ENCODE peak calls at places on chromosomes 2 and 18, in nine cellular contexts. J is Peyer's patch; U is C1 segment of cervical spinal cord; H is activated CD8-positive, alpha-beta memory T cell treated with anti-CD3 and anti-CD28 coated beads, Interleukin-2, amount 50 U/mL, for 4 hours; R is dermis microvascular lymphatic vessel endothelial cell; P is neural crest cell; L is right lobe of liver; D is neural progenitor cell; S is stimulated activated CD4-positive, alpha-beta T cell treated with anti-CD3 and anti-CD28 coated beads, Interleukin-12 subunit alpha, Interleukin-12 subunit beta, amount 100 ng/mL, for 48 hours. T is an unnamed sample.

GRCh38 chr2:26735096-26735495 is 29.0 kb upstream of the SLC35F6 start:
- DNase-seq in J (no peak), U (no peak), H (no peak), R (peak; percentile 76), P (no peak), L (no peak), D (no peak), S (no peak), T (no peak)

GRCh38 chr18:59950215-59950944 is 50.6 kb downstream of the PMAIP1 start:
- DNase-seq in J (peak; percentile 34), U (no peak), H (no peak), R (no peak), P (no peak), L (no peak), D (no peak), S (no peak), T (no peak)

GRCh38 chr2:152650768-152651371 is 66.4 kb downstream of the PRPF40A start:
- DNase-seq in J (no peak), U (no peak), H (no peak), R (no peak), P (no peak), L (no peak), D (no peak), S (no peak), T (no peak)

GRCh38 chr2:71940695-71941094 is 207.0 kb downstream of the CYP26B1 start:
- DNase-seq in J (no peak), U (no peak), H (no peak), R (no peak), P (no peak), L (peak; percentile 86), D (no peak), S (no peak), T (no peak)

GRCh38 chr2:158457826-158458616 is 1.3 kb downstream of the PKP4 start:
- DNase-seq in J (peak; percentile 56), U (peak; percentile 60), H (peak; percentile 63), R (peak; percentile 63), P (peak; percentile 56), L (peak; percentile 95), D (peak; percentile 95), S (no peak), T (peak; percentile 36)

GRCh38 chr2:240200230-240201051 is 60.0 kb upstream of the OTOS start:
- DNase-seq in J (no peak), U (no peak), H (no peak), R (no peak), P (no peak), L (peak; percentile 34), D (peak; percentile 46), S (no peak), T (no peak)

GRCh38 chr2:133303150-133303549 is 265.1 kb downstream of the NCKAP5 start:
- DNase-seq in J (no peak), U (no peak), H (no peak), R (no peak), P (no peak), L (no peak), D (no peak), S (no peak), T (no peak)

GRCh38 chr2:177474904-177475474 is 82.4 kb downstream of the AGPS start:
- DNase-seq in J (no peak), U (no peak), H (no peak), R (no peak), P (no peak), L (no peak), D (no peak), S (no peak), T (no peak)

GRCh38 chr2:19022334-19022733 is 336.1 kb downstream of the OSR1 start:
- DNase-seq in J (no peak), U (no peak), H (no peak), R (no peak), P (no peak), L (no peak), D (no peak), S (no peak), T (no peak)

GRCh38 chr18:68467966-68468365 is 246.9 kb downstream of the TMX3 start:
- DNase-seq in J (no peak), U (no peak), H (no peak), R (no peak), P (no peak), L (no peak), D (no peak), S (no peak), T (no peak)

GRCh38 chr2:79320871-79321270 is 161.3 kb upstream of the REG3A start:
- DNase-seq in J (no peak), U (no peak), H (no peak), R (no peak), P (no peak), L (no peak), D (no peak), S (no peak), T (no peak)

GRCh38 chr2:138373993-138374408 is 127.6 kb upstream of the SPOPL start:
- DNase-seq in J (no peak), U (no peak), H (no peak), R (peak; percentile 16), P (no peak), L (no peak), D (peak; percentile 44), S (no peak), T (no peak)

GRCh38 chr18:73461038-73461779 is 593.4 kb upstream of the NETO1 start:
- DNase-seq in J (no peak), U (no peak), H (no peak), R (no peak), P (no peak), L (no peak), D (peak; percentile 36), S (no peak), T (no peak)

GRCh38 chr2:200786423-200786822 is 25.3 kb upstream of the BZW1 start:
- DNase-seq in J (no peak), U (no peak), H (no peak), R (peak; percentile 51), P (no peak), L (no peak), D (no peak), S (no peak), T (no peak)

GRCh38 chr2:147424766-147425165 is 420.1 kb upstream of the ACVR2A start:
- DNase-seq in J (no peak), U (no peak), H (no peak), R (no peak), P (no peak), L (no peak), D (no peak), S (no peak), T (no peak)

GRCh38 chr2:207813942-207814341 is 44.2 kb upstream of the FZD5 start:
- DNase-seq in J (no peak), U (no peak), H (no peak), R (no peak), P (no peak), L (no peak), D (peak; percentile 46), S (no peak), T (no peak)

GRCh38 chr18:70464343-70465114 is 175.7 kb downstream of the SOCS6 start:
- DNase-seq in J (peak; percentile 26), U (peak; percentile 46), H (peak; percentile 23), R (peak; percentile 45), P (peak; percentile 60), L (peak; percentile 91), D (peak; percentile 83), S (no peak), T (no peak)

GRCh38 chr18:34495434-34495833 is 214.7 kb upstream of the DTNA start:
- DNase-seq in J (no peak), U (no peak), H (no peak), R (no peak), P (no peak), L (no peak), D (no peak), S (no peak), T (no peak)

GRCh38 chr2:24768601-24769000 is 24.6 kb downstream of the PTRHD1 start:
- DNase-seq in J (no peak), U (no peak), H (no peak), R (no peak), P (no peak), L (no peak), D (no peak), S (no peak), T (no peak)

GRCh38 chr2:85754313-85755095 is 713 bp downstream of the ATOH8 start:
- DNase-seq in J (no peak), U (no peak), H (peak; percentile 34), R (no peak), P (peak; percentile 71), L (no peak), D (peak; percentile 86), S (no peak), T (peak; percentile 8)

GRCh38 chr2:457792-458430 is 170.0 kb upstream of the ALKAL2 start:
- DNase-seq in J (no peak), U (no peak), H (no peak), R (no peak), P (no peak), L (no peak), D (no peak), S (no peak), T (no peak)

GRCh38 chr2:98008415-98008814 is 12.7 kb upstream of the TMEM131 start:
- DNase-seq in J (no peak), U (no peak), H (no peak), R (no peak), P (no peak), L (no peak), D (no peak), S (no peak), T (no peak)

GRCh38 chr2:9695916-9696315 is 65.1 kb upstream of the YWHAQ start:
- DNase-seq in J (no peak), U (no peak), H (no peak), R (no peak), P (no peak), L (no peak), D (no peak), S (no peak), T (no peak)

GRCh38 chr2:234355052-234355720 is 141.7 kb downstream of the ARL4C start:
- DNase-seq in J (peak; percentile 33), U (no peak), H (no peak), R (no peak), P (no peak), L (no peak), D (peak; percentile 51), S (no peak), T (no peak)

GRCh38 chr2:180322781-180323180 is 315.7 kb upstream of the CWC22 start:
- DNase-seq in J (no peak), U (no peak), H (no peak), R (no peak), P (no peak), L (no peak), D (no peak), S (no peak), T (no peak)

GRCh38 chr2:191050640-191050987 is 36.6 kb upstream of the STAT1 start:
- DNase-seq in J (no peak), U (no peak), H (no peak), R (no peak), P (no peak), L (no peak), D (no peak), S (no peak), T (no peak)

GRCh38 chr2:32227492-32227891 is 37.2 kb downstream of the NLRC4 start:
- DNase-seq in J (no peak), U (no peak), H (no peak), R (no peak), P (no peak), L (no peak), D (no peak), S (no peak), T (no peak)

T was measured in activated T-cell treated with anti-CD3 and anti-CD28 coated beads for 24 hours.